ENCODE peak calls at places on chromosomes 5 and 9, in six cellular contexts. D, U, V, X, P and L are unnamed samples.

GRCh38 chr9:98092633-98092971 is 26.4 kb downstream of the TRIM14 start:
- DNase-seq in D (no peak), U (no peak), V (no peak), X (no peak), P (no peak), L (no peak)

GRCh38 chr5:53362521-53362941 is 117.9 kb upstream of the FST start:
- DNase-seq in D (no peak), U (peak; percentile 98), V (no peak), X (peak; percentile 97), P (peak; percentile 89), L (peak; percentile 87)

GRCh38 chr5:8729437-8729836 is 816.4 kb downstream of the SEMA5A start:
- DNase-seq in D (no peak), U (peak; percentile 51), V (no peak), X (peak; percentile 68), P (no peak), L (no peak)

GRCh38 chr5:177491429-177491945 is 5.9 kb downstream of the PDLIM7 start:
- DNase-seq in D (peak; percentile 44), U (no peak), V (no peak), X (no peak), P (no peak), L (peak; percentile 70)

GRCh38 chr5:139461698-139462097 is 845 bp downstream of the ECSCR start:
- DNase-seq in D (no peak), U (peak; percentile 69), V (no peak), X (peak; percentile 79), P (no peak), L (no peak)

GRCh38 chr5:59897075-59897474 is 3.5 kb upstream of the PDE4D start:
- DNase-seq in D (no peak), U (no peak), V (no peak), X (no peak), P (no peak), L (no peak)

GRCh38 chr5:158847772-158848171 is 251.9 kb downstream of the EBF1 start:
- DNase-seq in D (no peak), U (no peak), V (no peak), X (no peak), P (no peak), L (no peak)

GRCh38 chr9:17721954-17722353 is 143.1 kb downstream of the SH3GL2 start:
- DNase-seq in D (peak; percentile 5), U (no peak), V (no peak), X (no peak), P (no peak), L (no peak)

GRCh38 chr5:124301222-124301621 is 445.2 kb downstream of the ZNF608 start:
- DNase-seq in D (no peak), U (no peak), V (no peak), X (no peak), P (no peak), L (no peak)

GRCh38 chr5:1277781-1278180 is 17.1 kb downstream of the TERT start:
- DNase-seq in D (no peak), U (no peak), V (no peak), X (no peak), P (no peak), L (no peak)

GRCh38 chr5:137186759-137187461 is 312.2 kb downstream of the SPOCK1 start:
- DNase-seq in D (no peak), U (peak; percentile 58), V (no peak), X (peak; percentile 81), P (no peak), L (no peak)

GRCh38 chr9:20494035-20494434 is 128.3 kb downstream of the MLLT3 start:
- DNase-seq in D (no peak), U (no peak), V (no peak), X (no peak), P (no peak), L (no peak)

GRCh38 chr5:1348986-1349245 is 4.0 kb upstream of the CLPTM1L start:
- DNase-seq in D (no peak), U (no peak), V (no peak), X (no peak), P (no peak), L (no peak)

DNA sequence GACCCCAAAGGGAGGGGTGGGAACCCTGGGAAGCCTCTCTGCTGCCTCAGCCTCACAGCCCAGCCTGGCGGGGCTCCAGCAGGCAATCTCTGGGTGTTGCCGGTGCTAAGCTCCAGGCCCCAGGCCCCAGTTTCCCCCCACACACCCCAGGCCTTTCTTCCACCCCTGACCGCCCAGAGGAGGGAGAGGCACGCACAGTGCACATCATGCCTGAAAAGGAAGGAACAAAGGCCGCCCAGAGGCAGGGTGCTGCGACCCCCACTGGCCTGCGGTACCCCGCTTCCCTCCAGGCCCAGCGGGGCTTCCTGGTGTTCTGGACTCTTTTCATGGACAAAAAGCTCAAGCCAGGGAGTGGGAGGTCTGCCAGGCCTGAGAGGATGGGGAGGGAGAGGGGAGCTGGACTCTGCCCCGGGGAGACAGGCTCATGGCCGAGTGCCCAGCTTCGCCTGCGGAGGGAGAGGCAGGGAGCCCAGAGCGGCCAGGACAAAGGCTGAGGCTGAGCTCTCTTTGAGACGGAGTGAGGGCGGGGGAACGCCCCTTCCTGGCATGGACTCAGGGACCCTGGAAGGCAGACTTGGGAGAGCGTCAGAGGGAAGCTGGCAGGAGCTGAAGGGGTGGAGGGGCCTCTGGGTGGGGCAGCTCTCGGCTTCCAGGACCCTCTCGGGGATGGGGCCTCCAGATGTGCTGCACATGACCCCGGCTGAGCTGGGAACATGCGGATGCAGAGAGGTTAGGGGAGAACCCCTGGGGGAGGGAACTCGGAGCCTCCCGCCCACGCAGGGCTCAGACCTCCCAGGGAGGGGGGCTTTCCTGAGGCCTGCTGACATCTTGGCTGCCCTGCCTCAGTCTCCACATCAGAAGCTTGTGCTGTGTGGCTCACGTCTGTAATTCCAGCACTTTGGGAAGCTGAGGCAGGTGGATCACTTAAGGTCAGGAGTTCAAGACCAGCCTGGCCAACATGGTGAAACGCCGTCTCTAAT is 1.8 kb upstream of the ENTPD2 start:
- DNase-seq in D (no peak), U (peak; percentile 90), V (peak; percentile 96), X (peak; percentile 41), P (no peak), L (peak; percentile 94)
- TF ChIP-seq CTCF in D (no peak), U (no peak), V (no peak), X (no peak), P (no peak), L (no peak)

GRCh38 chr9:129886226-129887174 is 51.2 kb downstream of the USP20 start:
- DNase-seq in D (peak; percentile 83), U (peak; percentile 32), V (peak; percentile 29), X (no peak), P (no peak), L (no peak)

GRCh38 chr9:129885018-129885669 is 49.9 kb downstream of the USP20 start:
- DNase-seq in D (peak; percentile 54), U (no peak), V (peak; percentile 73), X (no peak), P (no peak), L (peak; percentile 23)

GRCh38 chr9:129885670-129886106 is 50.4 kb downstream of the USP20 start:
- DNase-seq in D (peak; percentile 92), U (peak; percentile 93), V (peak; percentile 95), X (peak; percentile 89), P (peak; percentile 45), L (peak; percentile 91)

GRCh38 chr9:129881547-129882324 is 46.5 kb downstream of the USP20 start:
- DNase-seq in D (peak; percentile 75), U (no peak), V (no peak), X (no peak), P (no peak), L (no peak)

DNA sequence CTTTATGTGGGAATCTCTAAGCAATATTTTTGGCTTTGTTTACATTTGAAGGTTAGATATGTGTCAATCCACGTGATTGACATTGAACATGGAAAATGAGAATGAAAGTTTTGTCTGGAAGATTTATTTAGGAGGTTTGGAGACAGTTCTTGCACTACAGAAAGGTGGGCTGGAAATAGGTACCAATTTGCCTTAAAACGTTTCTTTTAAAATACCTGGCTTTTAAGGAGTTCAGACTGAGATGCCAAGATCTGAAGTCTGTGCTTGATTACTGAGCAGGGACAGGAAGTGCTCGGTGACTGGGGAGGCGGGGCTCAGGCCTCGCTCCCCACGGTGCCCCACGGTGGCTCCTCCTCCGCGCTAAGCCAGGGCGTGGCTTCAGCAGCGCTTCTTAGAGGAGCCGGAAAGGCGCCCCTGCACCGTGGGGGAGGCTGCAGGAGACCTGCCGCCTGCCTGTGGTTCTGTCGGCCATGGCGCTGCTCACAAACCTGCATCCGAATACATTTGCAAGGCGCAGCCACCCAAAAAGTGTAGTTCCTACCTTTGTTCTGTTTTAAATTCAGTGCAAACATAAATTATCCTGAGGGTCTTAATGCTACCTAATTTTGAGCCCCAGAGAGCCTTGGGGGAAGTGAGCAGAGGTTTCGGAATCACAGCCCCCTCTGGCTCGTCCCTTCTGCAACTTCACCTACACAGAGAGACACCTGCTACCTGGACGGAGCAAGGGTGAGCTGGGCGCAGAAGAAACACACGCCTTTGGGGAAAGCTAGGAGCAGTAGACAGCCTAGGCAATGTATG is 49.2 kb downstream of the USP20 start:
- DNase-seq in D (peak; percentile 96), U (peak; percentile 64), V (peak; percentile 92), X (peak; percentile 71), P (peak; percentile 44), L (peak; percentile 83)
- TF ChIP-seq CTCF in D (no peak), U (no peak), V (no peak), X (no peak), P (no peak), L (no peak)

DNA sequence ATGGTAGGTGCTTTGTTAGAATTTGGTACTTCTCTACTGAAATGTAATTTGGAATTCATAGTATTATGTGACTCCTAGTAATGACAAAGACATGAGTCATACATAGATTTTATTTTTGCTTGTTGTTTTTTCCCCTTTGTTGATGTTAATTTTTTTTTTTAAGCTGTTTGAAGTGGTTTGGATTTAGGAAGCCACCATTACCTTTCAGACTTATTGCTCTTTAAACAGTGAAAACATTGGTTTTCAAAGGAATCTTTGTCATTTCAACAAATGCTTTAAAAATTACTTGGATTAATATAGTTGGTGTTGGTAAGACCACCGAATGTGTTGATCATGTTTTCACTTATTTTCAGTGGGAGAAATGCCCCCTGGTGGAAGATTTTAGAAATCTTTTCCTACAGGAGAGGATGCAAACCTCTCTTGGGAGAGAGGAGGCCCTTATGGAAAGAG is 170.1 kb upstream of the PITX1 start:
- DNase-seq in D (no peak), U (no peak), V (no peak), X (peak; percentile 53), P (no peak), L (peak; percentile 54)
- TF ChIP-seq CTCF in D (peak; percentile 60), U (peak; percentile 34), V (peak; percentile 23), X (peak; percentile 36), P (no peak), L (peak; percentile 57)

GRCh38 chr5:165617491-165617890 is 2112.1 kb downstream of the MAT2B start:
- DNase-seq in D (no peak), U (no peak), V (no peak), X (peak; percentile 46), P (no peak), L (no peak)

GRCh38 chr5:165620394-165620793 is 2115.0 kb downstream of the MAT2B start:
- DNase-seq in D (no peak), U (peak; percentile 5), V (no peak), X (peak; percentile 93), P (no peak), L (no peak)

DNA sequence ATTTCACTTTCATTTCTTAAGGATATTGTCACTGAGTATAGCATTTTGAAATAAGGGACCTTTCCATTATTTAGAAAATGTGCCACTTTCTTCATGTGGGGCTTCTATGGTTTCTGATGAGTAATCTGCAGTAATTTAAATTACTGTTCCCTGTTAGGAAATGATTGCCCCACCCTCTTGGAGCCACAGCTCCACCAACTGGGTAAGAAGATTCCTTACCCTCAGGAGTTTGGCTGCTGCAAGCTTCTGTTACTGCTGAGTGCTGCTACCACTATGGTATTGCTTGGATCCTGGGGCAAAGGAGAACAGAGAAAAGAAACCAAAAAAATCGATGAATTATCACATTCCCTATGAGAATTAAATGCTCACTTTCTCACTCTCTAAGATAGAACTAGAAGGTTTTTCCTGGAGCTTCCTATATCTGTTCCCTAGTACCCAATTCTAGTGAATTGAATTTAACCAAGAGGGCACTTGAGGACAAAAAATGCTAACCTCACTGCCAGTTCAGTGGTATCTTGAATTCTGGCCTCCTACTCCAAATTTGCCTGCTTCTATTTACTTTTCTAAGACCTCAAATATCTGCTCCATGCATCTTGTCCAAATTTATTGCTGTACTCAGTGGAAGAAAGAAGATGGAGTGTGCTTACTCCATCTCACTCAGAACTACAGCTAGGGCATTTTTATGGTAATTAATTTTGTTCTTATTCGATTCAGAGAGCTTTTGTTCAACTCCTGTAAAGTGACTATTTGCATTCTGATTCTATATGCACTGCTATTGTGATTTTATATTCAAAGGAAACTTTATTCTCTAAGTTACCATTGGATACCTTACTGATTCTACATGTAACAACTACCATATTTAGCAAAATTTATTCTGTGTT is 2111.4 kb downstream of the MAT2B start:
- DNase-seq in D (no peak), U (no peak), V (no peak), X (peak; percentile 62), P (no peak), L (peak; percentile 74)
- TF ChIP-seq CTCF in D (no peak), U (no peak), V (no peak), X (peak; percentile 43), P (no peak), L (peak; percentile 26)